ENCODE peak calls at places on chromosomes 7 and 10, in six cellular contexts. S, Z, T, W, C and H are unnamed samples.

GRCh38 chr10:94358480-94358879 is 4.3 kb downstream of the NOC3L start:
- DNase-seq in S (no peak), Z (no peak), T (peak; percentile 88), W (peak; percentile 96), C (peak; percentile 77), H (no peak)

GRCh38 chr10:588246-589165 is 101.0 kb downstream of the DIP2C start:
- DNase-seq in S (no peak), Z (peak; percentile 66), T (peak; percentile 28), W (peak; percentile 44), C (no peak), H (no peak)

GRCh38 chr10:32244421-32245207 is 102.3 kb downstream of the EPC1 start:
- DNase-seq in S (no peak), Z (no peak), T (no peak), W (no peak), C (no peak), H (no peak)

GRCh38 chr7:128860158-128861073 is 2.2 kb upstream of the ATP6V1F start:
- DNase-seq in S (no peak), Z (no peak), T (peak; percentile 74), W (peak; percentile 63), C (peak; percentile 10), H (no peak)

GRCh38 chr7:1348836-1349335 is 110.4 kb downstream of the MICALL2 start:
- DNase-seq in S (no peak), Z (no peak), T (no peak), W (no peak), C (no peak), H (no peak)

GRCh38 chr10:1007583-1007982 is 18.1 kb downstream of the IDI2 start:
- DNase-seq in S (no peak), Z (no peak), T (no peak), W (no peak), C (no peak), H (no peak)

GRCh38 chr7:134669845-134670373 is 23.3 kb downstream of the BPGM start:
- DNase-seq in S (peak; percentile 57), Z (peak; percentile 23), T (no peak), W (peak; percentile 94), C (peak; percentile 98), H (peak; percentile 46)

GRCh38 chr10:29181936-29182335 is 106.9 kb upstream of the LYZL1 start:
- DNase-seq in S (no peak), Z (no peak), T (no peak), W (no peak), C (no peak), H (no peak)

GRCh38 chr7:67854236-67854635 is 857.6 kb downstream of the TYW1 start:
- DNase-seq in S (no peak), Z (no peak), T (no peak), W (no peak), C (no peak), H (no peak)

GRCh38 chr7:55533050-55533728 is 39.1 kb downstream of the VOPP1 start:
- DNase-seq in S (peak; percentile 26), Z (no peak), T (no peak), W (peak; percentile 78), C (peak; percentile 74), H (no peak)

GRCh38 chr7:48182736-48183369 is 11.6 kb downstream of the ABCA13 start:
- DNase-seq in S (no peak), Z (no peak), T (no peak), W (peak; percentile 75), C (peak; percentile 62), H (no peak)

GRCh38 chr7:40263752-40264390 is 129.1 kb downstream of the SUGCT start:
- DNase-seq in S (no peak), Z (no peak), T (peak; percentile 18), W (no peak), C (no peak), H (no peak)

GRCh38 chr7:51123322-51124021 is 193.1 kb downstream of the COBL start:
- DNase-seq in S (no peak), Z (peak; percentile 40), T (no peak), W (peak; percentile 89), C (peak; percentile 99), H (peak; percentile 64)

GRCh38 chr7:115410972-115411686 is 489.2 kb downstream of the MDFIC start:
- DNase-seq in S (no peak), Z (no peak), T (no peak), W (no peak), C (no peak), H (no peak)

GRCh38 chr7:19713676-19714075 is 4.8 kb upstream of the POLR1F start:
- DNase-seq in S (no peak), Z (no peak), T (peak; percentile 53), W (peak; percentile 39), C (peak; percentile 54), H (no peak)

GRCh38 chr7:17988136-17988535 is 39.5 kb downstream of the PRPS1L1 start:
- DNase-seq in S (no peak), Z (no peak), T (no peak), W (no peak), C (no peak), H (no peak)

GRCh38 chr10:3954615-3955014 is 169.6 kb upstream of the KLF6 start:
- DNase-seq in S (no peak), Z (no peak), T (no peak), W (no peak), C (no peak), H (no peak)

GRCh38 chr10:5869156-5869555 is 20.5 kb downstream of the ANKRD16 start:
- DNase-seq in S (no peak), Z (no peak), T (no peak), W (no peak), C (no peak), H (no peak)

GRCh38 chr7:121401896-121402295 is 5.8 kb upstream of the FAM3C start:
- DNase-seq in S (no peak), Z (no peak), T (no peak), W (no peak), C (no peak), H (no peak)

GRCh38 chr7:5349437-5350173 is 66.9 kb downstream of the SLC29A4 start:
- DNase-seq in S (no peak), Z (no peak), T (peak; percentile 66), W (no peak), C (no peak), H (no peak)

GRCh38 chr10:116918583-116918982 is 69.3 kb downstream of the ENO4 start:
- DNase-seq in S (no peak), Z (no peak), T (no peak), W (no peak), C (no peak), H (no peak)

GRCh38 chr7:28165221-28165807 is 15.3 kb downstream of the JAZF1 start:
- DNase-seq in S (no peak), Z (no peak), T (no peak), W (peak; percentile 35), C (no peak), H (no peak)

GRCh38 chr7:69654849-69655707 is 56.8 kb downstream of the AUTS2 start:
- DNase-seq in S (no peak), Z (no peak), T (no peak), W (no peak), C (no peak), H (no peak)

GRCh38 chr7:129649128-129649690 is 37.7 kb downstream of the NRF1 start:
- DNase-seq in S (no peak), Z (no peak), T (no peak), W (no peak), C (no peak), H (no peak)

GRCh38 chr10:49760789-49761188 is 1.3 kb downstream of the OGDHL start:
- DNase-seq in S (no peak), Z (no peak), T (no peak), W (no peak), C (no peak), H (no peak)

GRCh38 chr10:43273543-43273942 is 6.7 kb upstream of the RASGEF1A start:
- DNase-seq in S (no peak), Z (no peak), T (no peak), W (no peak), C (no peak), H (no peak)

GRCh38 chr10:129114588-129114987 is 352.5 kb upstream of the MGMT start:
- DNase-seq in S (no peak), Z (no peak), T (no peak), W (no peak), C (no peak), H (no peak)

GRCh38 chr10:129122846-129123245 is 344.2 kb upstream of the MGMT start:
- DNase-seq in S (no peak), Z (no peak), T (no peak), W (no peak), C (no peak), H (no peak)

GRCh38 chr10:129123428-129123827 is 343.6 kb upstream of the MGMT start:
- DNase-seq in S (no peak), Z (no peak), T (no peak), W (no peak), C (no peak), H (no peak)

GRCh38 chr10:129120441-129120840 is 346.6 kb upstream of the MGMT start:
- DNase-seq in S (no peak), Z (no peak), T (no peak), W (no peak), C (no peak), H (no peak)
- H3K4me3 ChIP-seq in S (no peak overlapping the region), Z (no peak overlapping the region), T (no peak overlapping the region), W (no peak overlapping the region), C (no peak overlapping the region), H (no peak overlapping the region)

DNA sequence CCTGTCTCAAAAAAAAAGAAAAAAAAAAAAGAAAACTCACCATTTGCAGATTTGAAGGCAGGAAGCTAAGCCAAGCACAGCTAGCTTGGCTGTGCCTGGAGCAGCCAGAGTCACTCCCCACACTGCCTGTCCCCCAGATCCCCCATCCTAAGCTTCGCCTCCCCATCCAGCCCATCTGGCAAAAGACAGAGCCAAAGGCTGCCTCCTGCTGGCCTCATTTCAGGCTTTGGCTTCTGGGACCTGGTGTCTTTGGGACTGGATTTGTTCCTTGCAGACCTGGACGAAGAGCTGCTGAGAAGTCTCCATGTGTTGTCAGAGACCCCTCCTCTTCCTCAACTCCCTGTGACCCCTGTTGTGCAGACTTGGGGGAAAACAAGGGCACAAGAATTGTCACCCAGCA is 8.1 kb downstream of the ASL start:
- DNase-seq in S (no peak), Z (no peak), T (no peak), W (no peak), C (no peak), H (no peak)
- H3K36me3 ChIP-seq in S (peaks cover 7% of the 10 kb centered on the region), Z (peaks cover 3% of the 10 kb centered on the region), T (no peaks in the 10 kb centered on the region), W (peaks cover 9% of the 10 kb centered on the region), C (peaks cover 18% of the 10 kb centered on the region), H (no peaks in the 10 kb centered on the region)

GRCh38 chr7:88759216-88759955 is at the start of gene ZNF804B:
- DNase-seq in S (peak; percentile 4), Z (no peak), T (peak; percentile 74), W (no peak), C (no peak), H (no peak)
- H3K4me3 ChIP-seq in S (no peak within 1 kb of the TSS), Z (peak within 1 kb of the TSS; percentile 29), T (no peak within 1 kb of the TSS), W (no peak within 1 kb of the TSS), C (no peak within 1 kb of the TSS), H (peak within 1 kb of the TSS; percentile 37)

DNA sequence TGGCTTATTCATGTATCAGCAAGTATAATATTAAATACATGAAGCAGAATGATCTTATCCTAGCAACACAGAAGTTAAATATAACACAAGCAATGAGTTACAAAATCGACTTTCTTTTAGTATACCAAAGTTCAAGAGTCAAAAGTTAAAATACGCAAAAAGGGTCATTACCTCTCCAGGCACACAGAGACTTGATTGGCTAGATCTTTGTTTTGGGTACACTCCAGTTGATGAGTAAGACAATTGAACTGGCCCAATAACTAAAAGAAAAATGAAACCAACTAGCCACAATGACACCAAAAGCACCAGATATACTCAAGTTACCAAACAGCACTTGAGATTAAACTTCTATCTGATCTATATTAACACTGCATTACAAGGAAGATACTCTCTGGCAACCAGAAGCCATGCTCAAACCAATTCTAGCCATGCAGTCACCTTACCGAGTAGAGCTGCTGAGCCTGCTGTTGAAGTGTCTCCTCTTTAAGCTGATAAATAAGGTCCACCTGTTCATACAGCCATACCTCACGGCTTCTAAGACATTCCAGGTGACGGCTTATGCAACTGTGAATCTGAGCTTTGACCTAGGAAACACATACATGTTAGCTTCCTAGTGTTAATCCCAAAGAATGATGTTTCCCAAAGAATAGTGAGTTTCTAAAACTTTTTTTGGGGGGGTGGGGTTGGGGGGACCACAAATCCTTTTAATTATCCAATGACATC is 15.6 kb downstream of the NCOA4 start:
- DNase-seq in S (no peak), Z (no peak), T (no peak), W (peak; percentile 51), C (no peak), H (no peak)
- H3K36me3 ChIP-seq in S (peaks cover 58% of the 10 kb centered on the region), Z (peaks cover 34% of the 10 kb centered on the region), T (peaks cover 12% of the 10 kb centered on the region), W (peaks cover 10% of the 10 kb centered on the region), C (peaks cover 18% of the 10 kb centered on the region), H (no peaks in the 10 kb centered on the region)